ENCODE peak calls at places on chromosome 10, in five cellular contexts. P is brain microvascular endothelial cell, Q is choroid plexus epithelial cell, C is tibial artery, L is transverse colon. F is an unnamed sample.
A peak's percentile ranks its signal among the peaks of the same experiment; 100 is the strongest.

GRCh38 chr10:2908851-2909630 is 158.3 kb upstream of the PFKP start:
- DNase-seq in P (no peak), Q (no peak), C (no peak), L (no peak), F (no peak)

GRCh38 chr10:50517626-50518025 is 106.1 kb downstream of the SGMS1 start:
- DNase-seq in P (no peak), Q (peak; percentile 50), C (no peak), L (no peak), F (no peak)

GRCh38 chr10:128568041-128568440 is 441.8 kb upstream of the MKI67 start:
- DNase-seq in P (no peak), Q (no peak), C (no peak), L (no peak), F (no peak)

GRCh38 chr10:11934262-11934661 is 108.3 kb downstream of the UPF2 start:
- DNase-seq in P (no peak), Q (peak; percentile 27), C (no peak), L (peak; percentile 54), F (no peak)

GRCh38 chr10:31940839-31941653 is 12.4 kb upstream of the ARHGAP12 start:
- DNase-seq in P (peak; percentile 98), Q (peak; percentile 91), C (no peak), L (peak; percentile 40), F (peak; percentile 91)

GRCh38 chr10:55374060-55374459 is 573.0 kb upstream of the PCDH15 start:
- DNase-seq in P (peak; percentile 6), Q (no peak), C (no peak), L (no peak), F (no peak)

GRCh38 chr10:97159906-97160305 is 25.9 kb downstream of the SLIT1 start:
- DNase-seq in P (no peak), Q (no peak), C (no peak), L (no peak), F (no peak)

GRCh38 chr10:34156781-34157425 is 658.2 kb downstream of the PARD3 start:
- DNase-seq in P (peak; percentile 61), Q (peak; percentile 73), C (no peak), L (no peak), F (no peak)

GRCh38 chr10:91596821-91597396 is 36.0 kb downstream of the PPP1R3C start:
- DNase-seq in P (peak; percentile 51), Q (peak; percentile 88), C (no peak), L (no peak), F (no peak)

GRCh38 chr10:47031251-47031952 is 120.2 kb downstream of the PTPN20 start:
- DNase-seq in P (no peak), Q (no peak), C (peak; percentile 60), L (no peak), F (no peak)
- TF ChIP-seq CTCF in P (peak; percentile 26), Q (peak; percentile 24), C (no peak), L (no peak), F (no peak)

DNA sequence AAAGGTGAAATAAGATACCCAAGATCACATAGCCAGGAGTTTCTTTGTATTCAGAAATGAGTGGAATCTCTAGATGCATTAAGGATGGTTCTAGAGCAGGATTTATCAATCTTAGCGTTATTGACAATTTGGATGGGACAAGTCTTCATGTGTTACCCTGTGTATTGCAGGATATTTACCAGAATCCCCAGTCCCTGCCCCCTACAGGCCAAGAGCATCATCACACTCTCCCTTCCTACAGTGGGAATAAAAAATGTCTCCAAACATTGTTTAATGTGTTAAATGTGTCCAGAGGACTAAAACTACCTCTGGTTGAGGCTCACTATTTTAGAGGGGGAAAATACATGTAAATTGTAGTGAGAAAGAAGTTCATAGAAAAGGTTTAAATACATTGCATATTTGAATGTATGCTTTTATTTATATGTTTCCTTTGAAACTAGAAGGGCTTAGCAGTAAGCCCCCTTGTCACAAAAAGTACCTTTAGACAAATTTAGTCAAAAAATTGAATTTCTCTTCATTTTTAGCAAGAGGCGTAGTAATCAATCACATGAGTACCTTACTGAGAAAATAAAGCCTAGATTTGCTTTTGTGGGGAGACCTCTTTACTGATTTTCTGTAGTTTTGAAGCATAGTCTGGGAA is 141.2 kb downstream of the MLLT10 start:
- DNase-seq in P (peak; percentile 14), Q (peak; percentile 54), C (no peak), L (peak; percentile 31), F (peak; percentile 41)
- TF ChIP-seq CTCF in P (peak; percentile 88), Q (peak; percentile 81), C (peak; percentile 40), L (peak; percentile 54), F (peak; percentile 59)

DNA sequence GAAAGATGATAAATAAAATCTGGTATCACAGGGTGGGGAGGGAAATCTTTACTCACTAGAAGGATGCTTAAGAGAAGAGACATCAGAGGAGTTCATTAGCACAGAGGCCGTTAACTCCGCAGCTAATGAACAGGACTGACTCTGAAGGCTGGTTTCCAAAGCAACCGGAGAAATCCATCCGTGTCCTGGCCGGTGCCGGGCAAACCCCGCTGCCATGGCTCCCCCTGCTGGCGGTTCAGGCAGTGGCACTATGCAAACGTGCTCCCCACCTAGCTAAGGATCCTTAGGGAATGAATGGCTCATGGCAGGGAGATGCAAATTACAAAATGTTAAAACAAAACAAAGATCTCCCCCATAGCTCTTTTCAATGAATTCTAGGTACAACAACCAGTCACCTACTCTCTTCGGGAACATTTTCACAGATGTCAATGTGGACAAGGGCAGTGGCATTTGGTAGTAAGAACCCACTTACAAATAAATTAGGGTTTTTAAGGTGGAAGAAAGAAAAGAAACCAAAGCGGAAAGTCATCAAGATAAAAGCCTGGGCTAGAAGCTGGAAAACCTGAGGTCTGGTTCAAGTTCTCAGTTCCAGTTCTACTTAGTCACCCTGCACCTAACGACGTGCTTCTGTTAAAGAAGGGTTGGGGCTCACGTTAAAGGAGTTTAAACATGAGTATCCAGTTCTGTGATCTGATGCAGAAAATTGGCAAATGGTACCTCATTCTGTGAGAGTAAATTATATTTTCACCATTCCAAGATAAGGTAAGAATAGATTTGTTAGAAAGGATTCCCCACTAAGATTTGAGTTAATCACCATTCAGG is 138.2 kb downstream of the SVIL start:
- DNase-seq in P (peak; percentile 57), Q (peak; percentile 76), C (peak; percentile 86), L (peak; percentile 76), F (peak; percentile 90)
- TF ChIP-seq CTCF in P (peak; percentile 99), Q (peak; percentile 98), C (peak; percentile 85), L (peak; percentile 80), F (peak; percentile 77)

GRCh38 chr10:13272164-13272571 is 27.7 kb downstream of the PHYH start:
- DNase-seq in P (no peak), Q (peak; percentile 55), C (peak; percentile 77), L (peak; percentile 12), F (no peak)

GRCh38 chr10:13270877-13271551 is 28.9 kb downstream of the PHYH start:
- DNase-seq in P (peak; percentile 23), Q (peak; percentile 4), C (no peak), L (peak; percentile 18), F (no peak)

GRCh38 chr10:13268841-13269240 is 31.0 kb downstream of the PHYH start:
- DNase-seq in P (no peak), Q (no peak), C (no peak), L (no peak), F (no peak)

GRCh38 chr10:13268310-13268709 is 31.6 kb downstream of the PHYH start:
- DNase-seq in P (no peak), Q (no peak), C (no peak), L (no peak), F (no peak)

DNA sequence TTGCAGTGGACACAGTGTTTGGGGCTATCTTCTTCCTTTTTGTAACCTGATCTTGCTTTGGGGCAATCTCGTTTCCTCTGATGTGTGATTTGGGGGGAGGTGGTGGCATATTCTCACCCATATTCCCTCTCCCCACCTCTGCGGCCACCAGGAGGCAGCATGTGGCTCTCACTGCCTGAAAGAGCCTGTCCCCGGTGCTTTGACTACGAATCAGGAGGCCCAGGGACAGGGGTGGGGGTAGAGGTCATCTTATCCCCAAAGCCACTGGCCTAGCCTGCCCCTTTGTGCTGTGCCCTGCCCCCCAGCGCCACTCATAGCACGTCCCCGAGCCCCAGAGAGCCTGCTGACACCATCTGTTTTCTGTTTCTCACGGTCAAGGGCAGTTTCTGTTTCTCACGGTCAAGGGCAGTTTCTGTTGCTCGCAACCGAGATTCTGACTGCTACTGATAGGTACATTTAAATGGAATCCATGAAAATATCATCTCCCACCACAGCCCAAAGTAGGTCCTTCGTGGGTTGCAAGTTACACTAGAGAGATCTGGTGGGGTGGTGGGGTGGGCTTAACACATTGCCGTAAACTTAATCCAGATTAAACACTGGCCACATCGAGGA is 28.2 kb downstream of the PHYH start:
- DNase-seq in P (peak; percentile 10), Q (peak; percentile 29), C (peak; percentile 74), L (peak; percentile 66), F (peak; percentile 54)
- TF ChIP-seq CTCF in P (peak; percentile 73), Q (peak; percentile 80), C (no peak), L (peak; percentile 35), F (peak; percentile 54)

GRCh38 chr10:77907900-77908717 is 18.4 kb downstream of the DLG5 start:
- DNase-seq in P (no peak), Q (no peak), C (no peak), L (no peak), F (peak; percentile 36)
- TF ChIP-seq CTCF in P (peak; percentile 34), Q (peak; percentile 25), C (no peak), L (no peak), F (peak; percentile 30)

GRCh38 chr10:133085251-133086125 is 2.2 kb upstream of the ADGRA1 start:
- DNase-seq in P (no peak), Q (no peak), C (no peak), L (no peak), F (no peak)
- TF ChIP-seq CTCF in P (no peak), Q (no peak), C (no peak), L (no peak), F (no peak)

DNA sequence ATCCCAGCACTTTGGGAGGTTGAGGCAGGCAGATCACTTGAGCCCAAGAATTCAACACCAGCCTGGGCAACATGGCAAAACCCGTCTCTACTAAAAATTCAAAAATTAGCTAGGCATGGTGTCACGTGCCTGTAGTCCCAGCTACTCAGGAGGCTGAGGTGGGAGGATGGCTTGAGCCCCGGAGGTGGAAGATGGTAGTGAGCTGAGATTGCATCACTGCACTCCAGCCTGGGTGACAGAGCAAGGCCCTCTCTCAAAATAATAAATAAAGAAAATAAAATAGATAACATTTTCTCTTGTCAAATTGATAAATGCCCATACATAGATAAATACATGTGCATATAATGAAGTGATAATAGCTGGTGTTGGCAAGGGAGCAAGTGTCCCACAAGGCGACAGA is 33.3 kb upstream of the DLG5 start:
- DNase-seq in P (no peak), Q (no peak), C (no peak), L (no peak), F (no peak)
- TF ChIP-seq CTCF in P (no peak), Q (no peak), C (no peak), L (no peak), F (no peak)

DNA sequence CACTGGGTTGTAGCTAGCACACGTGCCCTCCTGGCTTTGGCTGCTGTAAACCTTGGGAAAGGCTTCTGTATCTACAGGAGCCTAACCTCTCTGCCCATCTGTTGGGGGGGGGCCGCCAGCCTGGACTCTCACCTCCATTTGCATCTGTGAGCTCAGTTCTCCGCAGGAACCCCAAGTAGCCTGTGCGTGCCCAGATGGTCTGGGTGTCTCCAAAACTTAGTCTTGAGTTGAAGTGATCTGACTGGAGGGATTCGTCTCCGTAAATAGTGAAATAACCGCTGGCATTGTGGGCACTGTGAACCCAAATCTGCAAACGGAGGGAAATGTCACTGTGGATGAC is 147.9 kb downstream of the ZMYND11 start:
- DNase-seq in P (no peak), Q (no peak), C (no peak), L (no peak), F (no peak)
- TF ChIP-seq CTCF in P (no peak), Q (no peak), C (no peak), L (no peak), F (no peak)

GRCh38 chr10:77428776-77429395 is 208.7 kb downstream of the KCNMA1 start:
- DNase-seq in P (peak; percentile 61), Q (peak; percentile 86), C (peak; percentile 80), L (peak; percentile 49), F (peak; percentile 18)
- TF ChIP-seq CTCF in P (peak; percentile 89), Q (peak; percentile 91), C (peak; percentile 61), L (peak; percentile 43), F (no peak)

GRCh38 chr10:67788028-67788886 is 49.7 kb downstream of the DNAJC12 start:
- DNase-seq in P (peak; percentile 16), Q (peak; percentile 47), C (no peak), L (peak; percentile 79), F (peak; percentile 88)
- TF ChIP-seq CTCF in P (peak; percentile 73), Q (peak; percentile 75), C (no peak), L (peak; percentile 62), F (peak; percentile 89)

F was measured in Calu3.